ENCODE peak calls at places on chromosomes 3 and 15, in seven cellular contexts. One of them, this sample, is unnamed.

GRCh38 chr3:169134194-169134593 is 529.3 kb downstream of the MECOM start:
- DNase-seq in K562: no peak
- DNase-seq in IMR-90: no peak
- DNase-seq in HepG2: no peak
- DNase-seq in H1: no peak
- DNase-seq in GM12878: no peak
- DNase-seq in A549: no peak
- DNase-seq in this sample: no peak

GRCh38 chr3:184359610-184360009 is 1.8 kb downstream of the CLCN2 start:
- DNase-seq in K562: no peak
- DNase-seq in IMR-90: no peak
- DNase-seq in HepG2: no peak
- DNase-seq in H1: no peak
- DNase-seq in GM12878: no peak
- DNase-seq in A549: no peak
- DNase-seq in this sample: no peak

GRCh38 chr3:30656624-30657141 is 50.3 kb downstream of the TGFBR2 start:
- DNase-seq in K562: no peak
- DNase-seq in IMR-90: no peak
- DNase-seq in HepG2: no peak
- DNase-seq in H1: no peak
- DNase-seq in GM12878: no peak
- DNase-seq in A549: no peak
- DNase-seq in this sample: no peak

GRCh38 chr3:171971919-171972526 is 67.4 kb upstream of the FNDC3B start:
- DNase-seq in K562: no peak
- DNase-seq in IMR-90: peak
- DNase-seq in HepG2: no peak
- DNase-seq in H1: no peak
- DNase-seq in GM12878: no peak
- DNase-seq in A549: no peak
- DNase-seq in this sample: no peak

GRCh38 chr3:128482175-128482856 is 10.7 kb downstream of the GATA2 start:
- DNase-seq in K562: no peak
- DNase-seq in IMR-90: peak
- DNase-seq in HepG2: no peak
- DNase-seq in H1: no peak
- DNase-seq in GM12878: no peak
- DNase-seq in A549: no peak
- DNase-seq in this sample: peak

GRCh38 chr3:11482024-11482423 is 161.7 kb downstream of the VGLL4 start:
- DNase-seq in K562: no peak
- DNase-seq in IMR-90: peak
- DNase-seq in HepG2: no peak
- DNase-seq in H1: no peak
- DNase-seq in GM12878: no peak
- DNase-seq in A549: no peak
- DNase-seq in this sample: no peak

GRCh38 chr3:97102641-97103040 is 288.2 kb downstream of the EPHA6 start:
- DNase-seq in K562: no peak
- DNase-seq in IMR-90: no peak
- DNase-seq in HepG2: no peak
- DNase-seq in H1: no peak
- DNase-seq in GM12878: no peak
- DNase-seq in A549: no peak
- DNase-seq in this sample: no peak

GRCh38 chr3:139261754-139262632 is 81.8 kb upstream of the MRPS22 start:
- DNase-seq in K562: no peak
- DNase-seq in IMR-90: no peak
- DNase-seq in HepG2: no peak
- DNase-seq in H1: no peak
- DNase-seq in GM12878: no peak
- DNase-seq in A549: no peak
- DNase-seq in this sample: peak

GRCh38 chr3:64936570-64936969 is 248.8 kb upstream of the ADAMTS9 start:
- DNase-seq in K562: no peak
- DNase-seq in IMR-90: no peak
- DNase-seq in HepG2: no peak
- DNase-seq in H1: no peak
- DNase-seq in GM12878: no peak
- DNase-seq in A549: no peak
- DNase-seq in this sample: no peak

GRCh38 chr3:145776782-145777408 is 384.1 kb downstream of the PLOD2 start:
- DNase-seq in K562: peak
- DNase-seq in IMR-90: peak
- DNase-seq in HepG2: peak
- DNase-seq in H1: peak
- DNase-seq in GM12878: peak
- DNase-seq in A549: peak
- DNase-seq in this sample: peak

GRCh38 chr15:42858999-42859789 is 61.4 kb downstream of the TTBK2 start:
- DNase-seq in K562: no peak
- DNase-seq in IMR-90: peak
- DNase-seq in HepG2: no peak
- DNase-seq in H1: no peak
- DNase-seq in GM12878: no peak
- DNase-seq in A549: no peak
- DNase-seq in this sample: no peak

GRCh38 chr3:179227349-179227748 is 23.6 kb downstream of the KCNMB3 start:
- DNase-seq in K562: no peak
- DNase-seq in IMR-90: peak
- DNase-seq in HepG2: no peak
- DNase-seq in H1: no peak
- DNase-seq in GM12878: no peak
- DNase-seq in A549: no peak
- DNase-seq in this sample: no peak

GRCh38 chr15:91291673-91292072 is 191.6 kb downstream of the SV2B start:
- DNase-seq in K562: peak
- DNase-seq in IMR-90: peak
- DNase-seq in HepG2: no peak
- DNase-seq in H1: no peak
- DNase-seq in GM12878: no peak
- DNase-seq in A549: peak
- DNase-seq in this sample: peak

GRCh38 chr15:75809986-75810750 is 33.1 kb upstream of the UBE2Q2 start:
- DNase-seq in K562: no peak
- DNase-seq in IMR-90: no peak
- DNase-seq in HepG2: peak
- DNase-seq in H1: peak
- DNase-seq in GM12878: no peak
- DNase-seq in A549: peak
- DNase-seq in this sample: peak

GRCh38 chr3:126870608-126871210 is 112.2 kb upstream of the PLXNA1 start:
- DNase-seq in K562: no peak
- DNase-seq in IMR-90: peak
- DNase-seq in HepG2: no peak
- DNase-seq in H1: no peak
- DNase-seq in GM12878: no peak
- DNase-seq in A549: no peak
- DNase-seq in this sample: no peak

GRCh38 chr15:33007295-33007855 is 187.1 kb downstream of the FMN1 start:
- DNase-seq in K562: no peak
- DNase-seq in IMR-90: peak
- DNase-seq in HepG2: no peak
- DNase-seq in H1: no peak
- DNase-seq in GM12878: no peak
- DNase-seq in A549: peak
- DNase-seq in this sample: no peak

GRCh38 chr15:23759964-23760363 is 72.9 kb upstream of the NDN start:
- DNase-seq in K562: no peak
- DNase-seq in IMR-90: no peak
- DNase-seq in HepG2: no peak
- DNase-seq in H1: no peak
- DNase-seq in GM12878: no peak
- DNase-seq in A549: peak
- DNase-seq in this sample: no peak

GRCh38 chr3:36890261-36890660 is 54.6 kb downstream of the TRANK1 start:
- DNase-seq in K562: no peak
- DNase-seq in IMR-90: no peak
- DNase-seq in HepG2: no peak
- DNase-seq in H1: no peak
- DNase-seq in GM12878: no peak
- DNase-seq in A549: no peak
- DNase-seq in this sample: no peak

GRCh38 chr3:8500208-8500961 is 1.2 kb upstream of the LMCD1 start:
- DNase-seq in K562: no peak
- DNase-seq in IMR-90: peak
- DNase-seq in HepG2: peak
- DNase-seq in H1: no peak
- DNase-seq in GM12878: no peak
- DNase-seq in A549: peak
- DNase-seq in this sample: peak

DNA sequence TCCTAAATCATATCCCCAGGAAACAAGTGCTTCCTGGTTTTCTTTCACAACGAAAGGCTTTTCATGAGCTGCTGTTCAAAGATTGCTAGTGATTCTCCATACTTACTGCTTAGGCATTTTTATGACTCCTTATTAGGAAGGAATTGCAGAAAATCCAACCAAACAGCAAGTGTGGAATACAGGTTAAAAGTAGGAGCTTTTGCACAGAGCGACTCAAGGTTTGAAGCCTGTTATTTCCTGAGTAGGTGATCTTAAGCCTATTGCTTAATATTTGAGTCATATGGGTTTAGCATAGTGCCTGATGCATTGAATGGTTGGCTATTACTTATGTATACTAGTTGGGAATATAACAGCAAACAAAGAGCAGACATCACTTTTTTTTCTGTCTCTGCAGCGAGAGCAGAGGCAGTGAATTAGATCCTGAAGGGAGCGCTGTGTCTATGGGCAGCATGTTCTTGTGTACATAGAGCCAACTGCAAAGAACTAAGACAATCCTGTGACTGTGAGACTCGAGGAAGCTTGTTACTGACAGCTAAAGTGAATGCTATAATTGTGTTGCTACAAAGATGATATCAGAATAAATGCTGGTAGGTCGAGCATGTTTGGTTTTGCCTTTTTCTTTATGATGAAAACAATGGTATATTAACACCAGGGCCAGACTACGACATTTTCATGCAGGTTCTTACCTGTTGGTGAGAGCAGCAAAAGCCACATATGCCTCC is 6.3 kb downstream of the TM4SF1 start:
- DNase-seq in K562: no peak
- DNase-seq in IMR-90: peak
- DNase-seq in HepG2: peak
- DNase-seq in H1: no peak
- DNase-seq in GM12878: no peak
- DNase-seq in A549: peak
- DNase-seq in this sample: no peak
- H3K27ac ChIP-seq in K562: no peak
- H3K27ac ChIP-seq in IMR-90: peak
- H3K27ac ChIP-seq in HepG2: peak
- H3K27ac ChIP-seq in H1: peak
- H3K27ac ChIP-seq in GM12878: no peak
- H3K27ac ChIP-seq in A549: peak
- H3K27ac ChIP-seq in this sample: peak

DNA sequence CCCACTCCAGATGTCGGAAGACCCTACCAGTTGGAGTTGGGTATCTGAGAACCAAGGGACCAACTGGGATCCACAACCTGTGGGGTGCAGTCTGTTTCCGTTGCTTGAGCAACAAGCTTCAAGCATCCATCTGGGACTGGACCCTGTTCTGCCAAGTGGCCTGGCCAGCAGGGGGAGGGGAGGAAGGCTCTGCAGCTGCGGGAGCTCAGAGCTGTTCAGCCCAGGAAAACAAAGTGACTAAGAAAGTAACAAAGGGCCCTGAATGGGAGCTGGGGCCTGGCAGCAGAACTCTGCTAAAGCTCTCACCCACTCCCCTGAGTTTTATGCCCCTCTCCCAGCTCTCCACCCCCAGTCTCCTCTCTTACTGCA is 2.7 kb downstream of the TYRO3 start:
- DNase-seq in K562: no peak
- DNase-seq in IMR-90: peak
- DNase-seq in HepG2: no peak
- DNase-seq in H1: no peak
- DNase-seq in GM12878: no peak
- DNase-seq in A549: no peak
- DNase-seq in this sample: no peak
- TF ChIP-seq USF2 in K562: no peak
- TF ChIP-seq USF2 in IMR-90: no peak
- TF ChIP-seq USF2 in HepG2: no peak
- TF ChIP-seq USF2 in H1: no peak
- TF ChIP-seq USF2 in GM12878: no peak
- TF ChIP-seq USF2 in A549: no peak
- TF ChIP-seq USF2 in this sample: no peak

DNA sequence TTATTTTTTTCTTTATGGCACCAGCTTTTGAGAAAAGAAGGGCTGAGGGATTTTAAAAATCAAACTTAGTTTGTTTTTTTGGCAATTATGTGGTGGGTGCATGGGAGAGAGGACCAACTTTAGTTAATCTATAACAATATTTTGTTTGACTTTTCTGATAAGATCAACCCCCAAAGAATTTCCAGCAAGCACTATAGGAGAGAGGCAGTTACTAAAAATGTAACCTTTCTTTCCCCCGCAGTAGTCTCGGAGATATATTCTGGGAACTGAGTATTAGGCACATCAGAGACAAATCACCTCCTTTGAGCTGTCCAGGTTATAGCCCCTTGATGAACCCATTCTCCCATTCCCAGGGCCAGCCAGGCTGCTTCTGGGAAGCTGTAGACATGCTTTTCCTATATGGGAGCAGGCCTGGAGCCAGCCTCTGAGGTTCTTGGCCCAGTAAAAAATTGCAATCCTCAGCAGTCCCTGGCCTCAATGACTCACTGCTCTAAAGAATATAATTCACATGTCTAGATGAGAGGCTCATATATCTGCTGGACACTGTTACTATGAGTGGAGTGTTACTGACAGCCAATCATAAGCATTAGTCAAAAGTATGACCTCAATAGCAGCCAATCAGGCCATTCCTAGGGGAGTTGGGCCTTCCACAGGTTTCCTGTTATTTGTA is 138.3 kb upstream of the AGBL1 start:
- DNase-seq in K562: no peak
- DNase-seq in IMR-90: no peak
- DNase-seq in HepG2: no peak
- DNase-seq in H1: no peak
- DNase-seq in GM12878: no peak
- DNase-seq in A549: peak
- DNase-seq in this sample: no peak
- H3K27ac ChIP-seq in K562: no peak
- H3K27ac ChIP-seq in IMR-90: no peak
- H3K27ac ChIP-seq in HepG2: no peak
- H3K27ac ChIP-seq in H1: no peak
- H3K27ac ChIP-seq in GM12878: no peak
- H3K27ac ChIP-seq in A549: no peak
- H3K27ac ChIP-seq in this sample: peak

DNA sequence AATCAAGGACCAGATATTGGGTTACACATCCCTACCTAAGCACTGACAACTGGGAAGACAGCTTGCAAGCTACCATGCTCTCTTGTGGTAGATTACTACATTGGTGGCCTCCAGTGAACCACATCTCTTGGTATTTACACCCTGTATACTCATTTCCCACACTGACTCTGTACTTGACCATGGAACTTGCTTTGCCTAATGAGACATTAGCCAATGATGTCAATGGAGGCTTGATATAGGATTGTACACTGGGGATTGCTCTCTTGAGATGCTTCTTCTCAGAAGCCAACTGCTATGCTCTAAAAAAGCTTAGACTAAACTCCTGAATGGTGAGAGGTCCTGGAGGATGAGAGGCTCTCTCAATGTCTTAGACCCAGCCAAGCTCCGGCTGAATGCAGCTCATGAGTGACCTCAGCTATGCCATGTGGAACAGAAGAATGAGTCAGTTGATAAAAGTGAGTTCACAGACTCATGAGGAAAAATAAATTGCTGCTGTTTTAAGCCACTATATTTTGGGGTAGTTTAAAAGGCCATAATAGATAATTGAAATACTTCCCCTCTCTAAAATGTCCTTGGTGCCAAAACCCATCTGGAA is 61.5 kb upstream of the GALNT15 start:
- DNase-seq in K562: no peak
- DNase-seq in IMR-90: peak
- DNase-seq in HepG2: no peak
- DNase-seq in H1: no peak
- DNase-seq in GM12878: no peak
- DNase-seq in A549: no peak
- DNase-seq in this sample: no peak
- TF ChIP-seq USF2 in K562: no peak
- TF ChIP-seq USF2 in IMR-90: no peak
- TF ChIP-seq USF2 in HepG2: no peak
- TF ChIP-seq USF2 in H1: no peak
- TF ChIP-seq USF2 in GM12878: no peak
- TF ChIP-seq USF2 in A549: no peak
- TF ChIP-seq USF2 in this sample: no peak